ENCODE peak calls at places on chromosomes 13 and 19, in eight cellular contexts. T is neural crest cell, B is Peyer's patch, M is activated B cell treated with CpG ODN at 0.5 μM for 24 hours, L is GM06990, R is ascending aorta, W is WTC11, Z is psoas muscle. D is an unnamed sample.

GRCh38 chr13:24264976-24265375 is 44.4 kb upstream of the C1QTNF9 start:
- DNase-seq in T (no peak), B (peak), M (no peak), L (no peak), R (no peak), W (no peak), Z (no peak), D (no peak)

GRCh38 chr13:98216135-98216565 is 39.1 kb upstream of the RNF113B start:
- DNase-seq in T (no peak), B (no peak), M (no peak), L (no peak), R (no peak), W (no peak), Z (peak), D (no peak)

GRCh38 chr19:49593233-49594113 is 2.5 kb downstream of the PRR12 start:
- DNase-seq in T (peak), B (peak), M (peak), L (peak), R (peak), W (peak), Z (peak), D (peak)

GRCh38 chr13:106587787-106588186 is 19.9 kb upstream of the ARGLU1 start:
- DNase-seq in T (no peak), B (no peak), M (no peak), L (no peak), R (no peak), W (no peak), Z (no peak), D (no peak)

GRCh38 chr19:17243854-17244617 is 1.7 kb downstream of the NR2F6 start:
- DNase-seq in T (no peak), B (peak), M (no peak), L (no peak), R (peak), W (peak), Z (peak), D (no peak)

GRCh38 chr19:37932985-37933953 is 26.3 kb downstream of the SIPA1L3 start:
- DNase-seq in T (no peak), B (peak), M (no peak), L (no peak), R (no peak), W (peak), Z (peak), D (peak)

GRCh38 chr19:33821871-33822270 is 25.2 kb downstream of the KCTD15 start:
- DNase-seq in T (no peak), B (no peak), M (no peak), L (no peak), R (no peak), W (no peak), Z (no peak), D (peak)

GRCh38 chr13:98089246-98089645 is 53.6 kb upstream of the FARP1 start:
- DNase-seq in T (no peak), B (no peak), M (no peak), L (no peak), R (no peak), W (no peak), Z (no peak), D (no peak)

GRCh38 chr13:24355103-24355502 is 45.7 kb downstream of the C1QTNF9 start:
- DNase-seq in T (no peak), B (no peak), M (no peak), L (no peak), R (no peak), W (no peak), Z (no peak), D (no peak)

GRCh38 chr13:21608961-21609360 is 5.0 kb upstream of the MICU2 start:
- DNase-seq in T (no peak), B (no peak), M (no peak), L (no peak), R (no peak), W (no peak), Z (no peak), D (no peak)

GRCh38 chr13:59750860-59751259 is 412.9 kb downstream of the DIAPH3 start:
- DNase-seq in T (peak), B (no peak), M (no peak), L (no peak), R (no peak), W (peak), Z (no peak), D (no peak)

DNA sequence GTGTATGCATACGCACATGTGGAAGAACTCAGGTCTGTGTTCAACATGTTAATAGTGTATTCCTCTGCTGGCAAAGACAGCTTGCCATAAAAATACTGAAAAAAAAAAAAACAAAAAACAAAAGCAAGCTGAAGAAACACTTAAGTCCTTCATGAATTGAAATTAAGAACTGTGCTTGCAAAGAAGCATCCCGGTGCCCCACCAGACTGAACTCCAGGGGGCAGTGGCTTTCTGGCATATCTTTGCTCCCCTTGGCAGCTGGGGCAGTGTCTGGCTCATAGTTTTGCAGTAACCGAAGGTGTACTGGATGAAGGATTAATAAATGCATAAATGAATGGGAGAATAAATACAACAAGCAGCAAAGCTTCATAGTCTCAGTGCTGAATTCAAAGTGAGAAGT is 187.6 kb downstream of the LHFPL6 start:
- DNase-seq in T (peak), B (no peak), M (no peak), L (no peak), R (peak), W (peak), Z (peak), D (no peak)
- TF ChIP-seq CTCF in T (peak), B (no peak), M (no peak), L (peak), R (no peak), W (peak), Z (peak), D (peak)

DNA sequence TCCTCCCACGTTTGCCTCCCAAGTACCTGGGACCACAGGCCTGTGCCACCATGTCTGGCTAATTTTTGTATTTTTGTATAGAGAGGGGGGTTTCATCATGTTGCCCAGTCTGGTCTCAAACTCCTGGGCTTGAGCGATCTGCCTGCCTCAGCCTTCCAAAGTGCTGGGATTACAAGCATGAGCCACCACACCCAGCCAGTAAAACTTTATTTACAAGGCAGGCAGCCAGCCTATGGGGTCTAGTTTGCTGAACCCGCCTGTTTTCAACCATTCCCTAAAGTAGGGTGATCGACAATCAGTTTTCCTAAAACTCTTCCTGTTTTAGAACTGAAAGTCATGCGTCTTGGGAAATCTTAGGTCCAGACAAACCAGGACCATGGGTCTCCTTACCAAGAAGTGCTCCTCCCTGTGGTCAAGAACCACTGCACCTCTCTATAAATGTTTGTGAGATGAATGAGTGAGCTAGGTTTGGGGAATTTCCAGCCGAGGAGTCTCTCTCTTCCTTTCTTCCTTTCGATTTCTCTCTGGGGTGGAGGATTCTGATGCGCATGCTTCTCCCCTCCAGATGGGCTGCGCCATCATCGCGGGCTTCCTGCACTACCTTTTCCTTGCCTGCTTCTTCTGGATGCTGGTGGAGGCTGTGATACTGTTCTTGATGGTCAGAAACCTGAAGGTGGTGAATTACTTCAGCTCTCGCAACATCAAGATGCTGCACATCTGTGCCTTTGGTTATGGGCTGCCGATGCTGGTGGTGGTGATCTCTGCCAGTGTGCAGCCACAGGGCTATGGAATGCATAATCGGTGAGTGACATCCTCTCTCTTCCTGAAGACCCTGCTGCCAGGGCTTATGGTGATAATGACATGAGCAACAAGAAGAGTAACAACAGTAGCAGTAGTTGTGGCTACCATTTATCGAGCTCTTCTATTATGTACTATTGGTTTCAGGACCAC is 38.7 kb downstream of the ADGRE1 start:
- DNase-seq in T (no peak), B (no peak), M (no peak), L (peak), R (no peak), W (no peak), Z (no peak), D (no peak)
- TF ChIP-seq CTCF in T (no peak), B (no peak), M (no peak), L (peak), R (no peak), W (no peak), Z (no peak), D (peak)

GRCh38 chr13:47794963-47795362 is 206.1 kb downstream of the SUCLA2 start:
- DNase-seq in T (no peak), B (no peak), M (no peak), L (no peak), R (no peak), W (no peak), Z (no peak), D (no peak)
- TF ChIP-seq CTCF in T (peak), B (no peak), M (no peak), L (peak), R (peak), W (peak), Z (no peak), D (peak)

DNA sequence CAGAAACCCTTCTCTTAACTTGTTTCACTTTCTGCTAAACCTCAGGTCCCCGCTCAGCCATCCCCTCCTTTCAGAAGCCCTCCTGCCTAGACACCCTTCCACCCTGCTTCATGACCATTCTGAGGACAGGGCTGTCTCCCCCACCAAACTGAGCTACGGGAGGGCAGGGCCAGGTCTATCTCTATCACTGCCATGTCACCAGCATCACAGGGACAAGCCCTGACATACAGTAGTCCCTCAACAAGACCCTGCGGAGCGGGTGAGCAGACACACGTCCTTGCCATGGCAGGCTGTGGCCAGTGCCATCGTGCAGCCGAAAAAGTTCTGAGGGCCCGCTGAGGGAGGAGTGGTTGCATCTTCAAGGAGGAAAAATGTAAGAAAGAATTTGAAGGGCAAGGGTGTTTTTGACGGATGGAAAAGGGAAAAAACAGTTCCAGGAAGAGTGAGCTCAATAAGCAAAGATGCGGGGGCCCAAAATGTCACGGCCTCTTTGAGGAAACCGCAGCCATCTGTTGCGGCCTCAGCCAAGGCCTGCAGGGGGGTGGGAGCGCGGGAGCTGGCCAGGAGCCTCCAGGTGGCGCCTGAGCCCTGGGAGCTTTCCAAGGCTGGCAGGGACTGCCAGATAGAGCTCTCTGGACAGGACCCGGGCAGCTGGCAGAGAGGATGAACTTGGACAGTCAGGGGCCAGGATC is 8.1 kb downstream of the PTGIR start:
- DNase-seq in T (peak), B (no peak), M (no peak), L (peak), R (no peak), W (peak), Z (no peak), D (peak)
- TF ChIP-seq CTCF in T (peak), B (no peak), M (no peak), L (peak), R (peak), W (no peak), Z (peak), D (peak)

DNA sequence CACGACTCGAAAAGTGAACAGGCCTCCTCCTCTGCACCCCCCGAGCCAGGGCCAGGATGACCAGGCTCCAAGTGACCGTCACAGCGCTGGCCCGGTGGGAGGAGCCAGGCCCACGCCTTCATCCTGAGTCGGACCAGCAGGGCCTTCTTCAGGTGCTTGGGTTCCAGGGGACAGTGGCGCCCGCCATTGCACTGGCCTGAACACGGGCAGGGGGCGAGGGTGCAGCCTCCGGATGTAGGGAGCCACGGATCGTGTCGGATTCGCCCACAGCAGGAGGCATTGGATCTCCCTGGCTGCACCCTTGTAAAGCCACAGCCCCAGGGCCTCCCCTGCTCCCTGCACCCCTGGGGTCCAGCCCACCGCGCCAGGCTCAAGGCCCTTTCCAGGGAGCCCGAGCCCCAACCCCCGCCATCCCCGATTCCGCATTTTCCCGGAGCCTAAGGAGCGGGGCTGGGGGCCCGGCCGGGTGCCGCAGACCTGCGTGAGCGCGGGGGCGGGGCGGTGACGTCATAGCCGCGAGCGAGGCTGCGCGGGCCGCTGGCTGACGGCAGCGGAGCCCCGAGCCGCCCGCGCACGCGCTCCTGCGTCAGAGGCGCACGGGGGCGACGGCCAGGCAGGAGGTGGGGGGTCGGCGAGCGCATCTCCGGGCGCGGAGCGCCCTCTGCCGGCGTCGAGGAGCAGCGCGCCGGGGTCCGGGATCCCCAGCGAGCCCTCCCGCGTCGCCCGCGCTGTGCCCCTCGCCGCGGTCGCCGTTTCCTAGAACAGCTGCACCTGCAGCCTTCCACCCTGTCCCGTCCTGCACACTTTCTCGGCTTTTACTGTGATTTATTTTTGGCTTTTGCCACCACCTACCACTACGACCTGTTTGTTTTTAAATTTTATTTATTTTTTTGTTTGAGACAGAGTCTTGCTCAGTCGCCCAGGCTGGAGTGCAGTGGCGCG is 1.5 kb upstream of the ATP5F1D start:
- DNase-seq in T (peak), B (peak), M (peak), L (peak), R (peak), W (peak), Z (peak), D (peak)
- TF ChIP-seq CTCF in T (peak), B (peak), M (no peak), L (peak), R (peak), W (peak), Z (peak), D (peak)

D was measured in CD14-positive monocyte.